ENCODE peak calls at places on chromosomes 16 and 17, in nine cellular contexts. G is endothelial cell; O is adipocyte; C is colonic mucosa; F is GM19239; I is ecto neural progenitor cell; V is stimulated activated CD8-positive, alpha-beta memory T cell treated with anti-CD3 and anti-CD28 coated beads, Interleukin-4, amount 100 ng/mL, for 4 hours; P is A673; R is tibial artery. W is an unnamed sample.

GRCh38 chr16:89418352-89418751 is 72.0 kb downstream of the ANKRD11 start:
- DNase-seq in R (no peak), V (no peak), P (no peak), O (no peak), F (no peak), C (no peak), I (no peak), G (no peak), W (no peak)

GRCh38 chr17:55161935-55162555 is 102.7 kb upstream of the HLF start:
- DNase-seq in I (no peak), O (peak; percentile 65), V (no peak), G (no peak), F (no peak), R (no peak), P (peak; percentile 63), C (no peak), W (peak; percentile 71)

GRCh38 chr16:66298006-66298405 is 68.5 kb upstream of the CDH5 start:
- DNase-seq in G (no peak), C (no peak), F (no peak), V (no peak), O (no peak), R (no peak), P (no peak), I (no peak), W (no peak)

GRCh38 chr17:30388321-30389179 is 9.8 kb downstream of the CPD start:
- DNase-seq in I (no peak), V (no peak), C (no peak), R (no peak), F (no peak), O (no peak), P (no peak), G (no peak), W (no peak)

GRCh38 chr16:77376358-77376757 is 58.5 kb downstream of the ADAMTS18 start:
- DNase-seq in P (peak; percentile 10), G (no peak), I (no peak), V (no peak), O (no peak), C (peak; percentile 19), F (no peak), R (no peak), W (no peak)

GRCh38 chr17:62628845-62629555 is 1.5 kb downstream of the MRC2 start:
- DNase-seq in V (no peak), C (no peak), O (peak; percentile 75), P (no peak), I (peak; percentile 75), G (no peak), F (no peak), R (peak; percentile 73), W (no peak)

GRCh38 chr16:23452221-23452571 is 793 bp downstream of the COG7 start:
- DNase-seq in I (no peak), R (no peak), C (no peak), F (no peak), P (no peak), G (no peak), V (no peak), O (peak; percentile 27), W (no peak)

GRCh38 chr17:50151937-50152547 is 1.6 kb upstream of the PPP1R9B start:
- DNase-seq in C (peak; percentile 95), G (peak; percentile 74), O (peak; percentile 89), R (peak; percentile 92), P (peak; percentile 91), F (no peak), V (no peak), I (peak; percentile 94), W (peak; percentile 48)

GRCh38 chr16:55176901-55177300 is 147.1 kb upstream of the IRX6 start:
- DNase-seq in G (no peak), O (no peak), V (no peak), C (no peak), R (no peak), F (no peak), I (no peak), P (no peak), W (no peak)

GRCh38 chr17:72591500-72592241 is 470.9 kb downstream of the SOX9 start:
- DNase-seq in G (no peak), O (peak; percentile 66), P (peak; percentile 22), I (peak; percentile 75), V (no peak), F (no peak), R (no peak), C (peak; percentile 32), W (no peak)

GRCh38 chr17:72811976-72812687 is 280.4 kb downstream of the SLC39A11 start:
- DNase-seq in P (no peak), R (no peak), F (no peak), G (no peak), C (no peak), I (no peak), O (no peak), V (no peak), W (no peak)

GRCh38 chr17:77907497-77908120 is 50.9 kb upstream of the TNRC6C start:
- DNase-seq in V (no peak), G (no peak), F (no peak), P (no peak), R (no peak), C (no peak), O (no peak), I (no peak), W (no peak)

GRCh38 chr17:50799582-50799981 is 32.3 kb upstream of the ANKRD40CL start:
- DNase-seq in V (no peak), I (peak; percentile 67), G (no peak), O (no peak), C (no peak), F (no peak), P (no peak), R (no peak), W (no peak)

GRCh38 chr17:18974407-18975149 is 22.6 kb downstream of the SLC5A10 start:
- DNase-seq in C (no peak), P (no peak), O (no peak), I (no peak), R (no peak), V (no peak), F (no peak), G (no peak), W (no peak)

GRCh38 chr17:80976718-80977117 is 14.9 kb upstream of the CHMP6 start:
- DNase-seq in V (no peak), G (no peak), P (no peak), R (no peak), C (no peak), O (no peak), F (no peak), I (no peak), W (no peak)

GRCh38 chr17:73493212-73493814 is 150.9 kb downstream of the SDK2 start:
- DNase-seq in I (no peak), P (no peak), O (no peak), R (no peak), C (peak; percentile 48), G (no peak), F (no peak), V (no peak), W (no peak)

GRCh38 chr17:43200127-43200526 is 11.5 kb upstream of the TMEM106A start:
- DNase-seq in C (no peak), O (no peak), F (no peak), V (no peak), P (peak; percentile 33), G (no peak), R (no peak), I (no peak), W (no peak)

GRCh38 chr16:30185683-30186421 is 2.5 kb downstream of the CORO1A start:
- DNase-seq in P (no peak), F (peak; percentile 80), R (peak; percentile 70), G (no peak), V (peak; percentile 47), O (no peak), I (no peak), C (peak; percentile 50), W (no peak)

GRCh38 chr16:84446596-84447392 is 57.7 kb downstream of the MEAK7 start:
- DNase-seq in V (no peak), C (no peak), I (no peak), O (peak; percentile 25), F (no peak), R (peak; percentile 24), G (no peak), P (no peak), W (no peak)

GRCh38 chr16:508884-509736 is 18.4 kb upstream of the CAPN15 start:
- DNase-seq in F (no peak), P (no peak), R (peak; percentile 89), V (no peak), G (no peak), I (no peak), C (peak; percentile 36), O (no peak), W (no peak)